ENCODE peak calls at places on chromosomes 16 and 17, in eight cellular contexts. J is effector memory CD4-positive, alpha-beta T cell; F is RCC 7860; A is Peyer's patch; T is progenitor cell of endocrine pancreas; H is KG1; D is fibroblast of the aortic adventitia; P is epithelial cell of esophagus. C is an unnamed sample.

GRCh38 chr16:56848056-56848936 is 16.7 kb upstream of the SLC12A3 start:
- DNase-seq in J (no peak), F (peak), A (no peak), T (no peak), H (no peak), D (peak), P (peak), C (peak)

GRCh38 chr16:85238233-85238647 is 126.0 kb upstream of the CIBAR2 start:
- DNase-seq in J (no peak), F (no peak), A (no peak), T (no peak), H (no peak), D (peak), P (no peak), C (no peak)

GRCh38 chr17:75109047-75109406 is 742 bp upstream of the ARMC7 start:
- DNase-seq in J (no peak), F (no peak), A (no peak), T (no peak), H (no peak), D (no peak), P (no peak), C (no peak)

GRCh38 chr17:29760279-29760721 is 137.6 kb upstream of the CORO6 start:
- DNase-seq in J (peak), F (peak), A (no peak), T (no peak), H (no peak), D (peak), P (no peak), C (peak)

GRCh38 chr17:61393550-61393903 is 6.1 kb upstream of the TBX2 start:
- DNase-seq in J (no peak), F (no peak), A (no peak), T (no peak), H (no peak), D (no peak), P (peak), C (peak)

GRCh38 chr16:14559809-14560227 is 70.2 kb downstream of the PARN start:
- DNase-seq in J (no peak), F (no peak), A (no peak), T (no peak), H (no peak), D (peak), P (peak), C (no peak)

GRCh38 chr16:58421529-58421928 is 29.3 kb downstream of the GINS3 start:
- DNase-seq in J (no peak), F (peak), A (no peak), T (no peak), H (no peak), D (peak), P (peak), C (peak)

GRCh38 chr16:8925455-8925854 is 38.3 kb downstream of the USP7 start:
- DNase-seq in J (no peak), F (no peak), A (no peak), T (no peak), H (no peak), D (no peak), P (no peak), C (no peak)

GRCh38 chr16:10256855-10257641 is 74.8 kb upstream of the GRIN2A start:
- DNase-seq in J (peak), F (no peak), A (peak), T (no peak), H (peak), D (peak), P (peak), C (peak)

GRCh38 chr17:15882058-15882720 is 62.7 kb upstream of the ADORA2B start:
- DNase-seq in J (no peak), F (no peak), A (no peak), T (no peak), H (no peak), D (no peak), P (no peak), C (no peak)

GRCh38 chr16:28823291-28823718 is 506 bp downstream of the ATXN2L start:
- DNase-seq in J (no peak), F (no peak), A (no peak), T (peak), H (no peak), D (no peak), P (no peak), C (no peak)

GRCh38 chr17:69434164-69434579 is 19.7 kb downstream of the MAP2K6 start:
- DNase-seq in J (no peak), F (peak), A (no peak), T (no peak), H (no peak), D (no peak), P (peak), C (peak)

GRCh38 chr17:60525347-60525623 is 757 bp downstream of the APPBP2 start:
- DNase-seq in J (no peak), F (no peak), A (no peak), T (no peak), H (no peak), D (peak), P (peak), C (no peak)

GRCh38 chr17:36808181-36808661 is 129.1 kb upstream of the LHX1 start:
- DNase-seq in J (no peak), F (no peak), A (no peak), T (no peak), H (no peak), D (no peak), P (peak), C (peak)

GRCh38 chr16:14202697-14203096 is 131.6 kb downstream of the MRTFB start:
- DNase-seq in J (no peak), F (no peak), A (no peak), T (no peak), H (no peak), D (peak), P (peak), C (peak)

GRCh38 chr17:46056800-46057304 is 57.8 kb downstream of the STH start:
- DNase-seq in J (no peak), F (no peak), A (no peak), T (no peak), H (no peak), D (peak), P (peak), C (peak)

GRCh38 chr16:65666132-65666869 is 544.4 kb upstream of the CDH11 start:
- DNase-seq in J (no peak), F (no peak), A (no peak), T (no peak), H (no peak), D (no peak), P (peak), C (peak)

GRCh38 chr16:19417640-19418039 is at the start of gene TMC5:
- DNase-seq in J (no peak), F (no peak), A (peak), T (no peak), H (no peak), D (no peak), P (no peak), C (no peak)

GRCh38 chr17:3911271-3912053 is 4.8 kb downstream of the P2RX1 start:
- DNase-seq in J (peak), F (no peak), A (no peak), T (no peak), H (no peak), D (no peak), P (no peak), C (no peak)

GRCh38 chr17:66684716-66685115 is 150.2 kb upstream of the CACNG5 start:
- DNase-seq in J (no peak), F (no peak), A (no peak), T (no peak), H (no peak), D (peak), P (no peak), C (no peak)

GRCh38 chr17:9987779-9988585 is 82.9 kb upstream of the RCVRN start:
- DNase-seq in J (no peak), F (peak), A (no peak), T (peak), H (no peak), D (peak), P (no peak), C (no peak)

GRCh38 chr16:80580109-80580832 is 39.5 kb downstream of the DYNLRB2 start:
- DNase-seq in J (peak), F (no peak), A (no peak), T (no peak), H (no peak), D (peak), P (no peak), C (peak)

C was measured in mammary epithelial cell.